ENCODE peak calls at places on chromosomes 5 and 9, in eight cellular contexts. One of them, this sample, is unnamed.

GRCh38 chr9:137919649-137920101 is 42.1 kb downstream of the CACNA1B start:
- DNase-seq in type B pancreatic cell: peak; percentile 51
- DNase-seq in astrocyte of the spinal cord: no peak
- DNase-seq in GM12865: no peak
- DNase-seq in AG04450: no peak
- DNase-seq in breast epithelium: no peak
- DNase-seq in NB4: no peak
- DNase-seq in OCI-LY7: no peak
- DNase-seq in this sample: no peak

GRCh38 chr9:113657765-113658564 is 194.4 kb downstream of the RGS3 start:
- DNase-seq in AG04450: peak; percentile 72
- DNase-seq in breast epithelium: peak; percentile 90
- DNase-seq in GM12865: peak; percentile 84
- DNase-seq in NB4: peak; percentile 83
- DNase-seq in type B pancreatic cell: peak; percentile 87
- DNase-seq in astrocyte of the spinal cord: peak; percentile 78
- DNase-seq in OCI-LY7: peak; percentile 79
- DNase-seq in this sample: peak; percentile 81

GRCh38 chr5:35736280-35736679 is 118.6 kb downstream of the SPEF2 start:
- DNase-seq in astrocyte of the spinal cord: no peak
- DNase-seq in GM12865: peak; percentile 13
- DNase-seq in AG04450: no peak
- DNase-seq in OCI-LY7: no peak
- DNase-seq in NB4: no peak
- DNase-seq in breast epithelium: no peak
- DNase-seq in type B pancreatic cell: no peak
- DNase-seq in this sample: no peak

GRCh38 chr5:122704247-122705036 is 70.4 kb upstream of the SNX2 start:
- DNase-seq in AG04450: peak; percentile 18
- DNase-seq in type B pancreatic cell: no peak
- DNase-seq in OCI-LY7: peak; percentile 57
- DNase-seq in astrocyte of the spinal cord: peak; percentile 56
- DNase-seq in NB4: peak; percentile 38
- DNase-seq in breast epithelium: no peak
- DNase-seq in GM12865: peak; percentile 43
- DNase-seq in this sample: peak; percentile 59

GRCh38 chr5:151319334-151319733 is 15.8 kb upstream of the SLC36A3 start:
- DNase-seq in NB4: peak; percentile 40
- DNase-seq in OCI-LY7: peak; percentile 65
- DNase-seq in astrocyte of the spinal cord: peak; percentile 0
- DNase-seq in type B pancreatic cell: no peak
- DNase-seq in AG04450: no peak
- DNase-seq in GM12865: peak; percentile 45
- DNase-seq in breast epithelium: no peak
- DNase-seq in this sample: peak; percentile 14

GRCh38 chr9:90457386-90458080 is 185.1 kb downstream of the DIRAS2 start:
- DNase-seq in AG04450: no peak
- DNase-seq in astrocyte of the spinal cord: no peak
- DNase-seq in OCI-LY7: no peak
- DNase-seq in NB4: no peak
- DNase-seq in GM12865: no peak
- DNase-seq in breast epithelium: no peak
- DNase-seq in type B pancreatic cell: no peak
- DNase-seq in this sample: no peak

GRCh38 chr5:10863763-10864383 is 102.8 kb upstream of the DAP start:
- DNase-seq in GM12865: peak; percentile 71
- DNase-seq in astrocyte of the spinal cord: peak; percentile 33
- DNase-seq in AG04450: no peak
- DNase-seq in breast epithelium: no peak
- DNase-seq in type B pancreatic cell: no peak
- DNase-seq in NB4: peak; percentile 79
- DNase-seq in OCI-LY7: peak; percentile 59
- DNase-seq in this sample: peak; percentile 48

GRCh38 chr5:132646867-132647266 is 11.1 kb upstream of the IL13 start:
- DNase-seq in GM12865: no peak
- DNase-seq in breast epithelium: no peak
- DNase-seq in NB4: no peak
- DNase-seq in AG04450: no peak
- DNase-seq in type B pancreatic cell: no peak
- DNase-seq in OCI-LY7: no peak
- DNase-seq in astrocyte of the spinal cord: no peak
- DNase-seq in this sample: no peak

GRCh38 chr5:76368941-76369340 is 34.1 kb upstream of the IQGAP2 start:
- DNase-seq in GM12865: no peak
- DNase-seq in NB4: no peak
- DNase-seq in type B pancreatic cell: no peak
- DNase-seq in OCI-LY7: no peak
- DNase-seq in breast epithelium: no peak
- DNase-seq in astrocyte of the spinal cord: no peak
- DNase-seq in AG04450: no peak
- DNase-seq in this sample: no peak

GRCh38 chr9:82109626-82110025 is 121.1 kb downstream of the SPATA31D1 start:
- DNase-seq in GM12865: no peak
- DNase-seq in breast epithelium: no peak
- DNase-seq in astrocyte of the spinal cord: peak; percentile 93
- DNase-seq in AG04450: no peak
- DNase-seq in NB4: no peak
- DNase-seq in OCI-LY7: no peak
- DNase-seq in type B pancreatic cell: no peak
- DNase-seq in this sample: no peak

GRCh38 chr9:103245369-103245768 is 250.2 kb downstream of the CYLC2 start:
- DNase-seq in astrocyte of the spinal cord: no peak
- DNase-seq in GM12865: no peak
- DNase-seq in OCI-LY7: no peak
- DNase-seq in type B pancreatic cell: no peak
- DNase-seq in NB4: no peak
- DNase-seq in breast epithelium: no peak
- DNase-seq in AG04450: no peak
- DNase-seq in this sample: no peak

GRCh38 chr5:41420509-41421067 is 89.8 kb downstream of the PLCXD3 start:
- DNase-seq in GM12865: no peak
- DNase-seq in astrocyte of the spinal cord: no peak
- DNase-seq in NB4: no peak
- DNase-seq in OCI-LY7: no peak
- DNase-seq in breast epithelium: no peak
- DNase-seq in type B pancreatic cell: no peak
- DNase-seq in AG04450: no peak
- DNase-seq in this sample: no peak

GRCh38 chr9:109098221-109098959 is 21.4 kb downstream of the TMEM245 start:
- DNase-seq in NB4: no peak
- DNase-seq in breast epithelium: no peak
- DNase-seq in AG04450: no peak
- DNase-seq in astrocyte of the spinal cord: peak; percentile 89
- DNase-seq in type B pancreatic cell: no peak
- DNase-seq in OCI-LY7: no peak
- DNase-seq in GM12865: peak; percentile 37
- DNase-seq in this sample: peak; percentile 83

GRCh38 chr5:88671808-88672499 is 211.0 kb downstream of the MEF2C start:
- DNase-seq in astrocyte of the spinal cord: peak; percentile 69
- DNase-seq in AG04450: no peak
- DNase-seq in breast epithelium: no peak
- DNase-seq in OCI-LY7: no peak
- DNase-seq in NB4: peak; percentile 57
- DNase-seq in GM12865: no peak
- DNase-seq in type B pancreatic cell: no peak
- DNase-seq in this sample: no peak

GRCh38 chr5:1315018-1315708 is 20.3 kb upstream of the TERT start:
- DNase-seq in AG04450: no peak
- DNase-seq in type B pancreatic cell: peak; percentile 55
- DNase-seq in breast epithelium: peak; percentile 34
- DNase-seq in OCI-LY7: no peak
- DNase-seq in NB4: no peak
- DNase-seq in astrocyte of the spinal cord: no peak
- DNase-seq in GM12865: no peak
- DNase-seq in this sample: no peak

GRCh38 chr5:131810510-131811249 is 13.9 kb upstream of the FNIP1 start:
- DNase-seq in NB4: peak; percentile 63
- DNase-seq in astrocyte of the spinal cord: no peak
- DNase-seq in AG04450: no peak
- DNase-seq in GM12865: peak; percentile 53
- DNase-seq in breast epithelium: no peak
- DNase-seq in OCI-LY7: peak; percentile 13
- DNase-seq in type B pancreatic cell: no peak
- DNase-seq in this sample: peak; percentile 21

GRCh38 chr9:15873573-15874177 is 320.8 kb downstream of the CCDC171 start:
- DNase-seq in NB4: peak; percentile 72
- DNase-seq in astrocyte of the spinal cord: peak; percentile 77
- DNase-seq in GM12865: peak; percentile 55
- DNase-seq in OCI-LY7: peak; percentile 49
- DNase-seq in type B pancreatic cell: no peak
- DNase-seq in AG04450: peak; percentile 29
- DNase-seq in breast epithelium: no peak
- DNase-seq in this sample: peak; percentile 73

GRCh38 chr5:131977212-131977604 is 31.7 kb upstream of the MEIKIN start:
- DNase-seq in AG04450: no peak
- DNase-seq in GM12865: no peak
- DNase-seq in OCI-LY7: no peak
- DNase-seq in NB4: no peak
- DNase-seq in type B pancreatic cell: peak; percentile 37
- DNase-seq in breast epithelium: no peak
- DNase-seq in astrocyte of the spinal cord: no peak
- DNase-seq in this sample: no peak

DNA sequence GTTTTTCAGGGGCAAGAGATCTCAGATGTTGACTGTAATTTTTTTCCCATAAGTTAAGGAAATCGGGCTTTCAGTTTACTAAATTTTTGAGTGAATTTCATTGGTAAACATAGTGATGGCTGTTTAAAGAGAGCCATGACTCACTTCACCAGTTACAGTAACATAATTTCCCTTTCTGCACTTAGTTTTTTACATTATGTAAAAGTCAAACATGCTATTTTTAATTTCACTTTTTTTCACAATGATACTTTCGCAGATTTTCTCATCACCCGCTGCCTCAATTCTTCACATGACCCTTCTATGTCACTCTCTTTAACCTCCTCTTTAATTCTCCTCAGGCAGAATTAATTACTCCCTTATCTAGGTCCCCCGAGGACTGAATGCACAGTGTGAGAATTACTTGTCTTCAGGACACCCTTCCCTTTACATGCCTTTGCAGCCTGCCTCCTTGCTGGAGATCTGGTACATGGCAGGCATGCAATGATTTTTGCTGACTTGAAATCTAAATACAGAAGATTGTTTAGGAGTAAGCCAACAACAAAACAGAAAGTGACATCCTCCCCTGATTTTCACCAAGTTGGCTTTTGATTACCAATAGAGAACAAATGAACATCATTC is 217.5 kb upstream of the S1PR3 start:
- DNase-seq in astrocyte of the spinal cord: peak; percentile 64
- DNase-seq in type B pancreatic cell: no peak
- DNase-seq in OCI-LY7: no peak
- DNase-seq in AG04450: no peak
- DNase-seq in GM12865: no peak
- DNase-seq in breast epithelium: no peak
- DNase-seq in NB4: peak; percentile 73
- DNase-seq in this sample: peak; percentile 72
- TF ChIP-seq CTCF in astrocyte of the spinal cord: peak; percentile 39
- TF ChIP-seq CTCF in type B pancreatic cell: peak; percentile 39
- TF ChIP-seq CTCF in OCI-LY7: no peak
- TF ChIP-seq CTCF in AG04450: peak; percentile 39
- TF ChIP-seq CTCF in GM12865: no peak
- TF ChIP-seq CTCF in breast epithelium: no peak
- TF ChIP-seq CTCF in NB4: peak; percentile 12
- TF ChIP-seq CTCF in this sample: peak; percentile 40

DNA sequence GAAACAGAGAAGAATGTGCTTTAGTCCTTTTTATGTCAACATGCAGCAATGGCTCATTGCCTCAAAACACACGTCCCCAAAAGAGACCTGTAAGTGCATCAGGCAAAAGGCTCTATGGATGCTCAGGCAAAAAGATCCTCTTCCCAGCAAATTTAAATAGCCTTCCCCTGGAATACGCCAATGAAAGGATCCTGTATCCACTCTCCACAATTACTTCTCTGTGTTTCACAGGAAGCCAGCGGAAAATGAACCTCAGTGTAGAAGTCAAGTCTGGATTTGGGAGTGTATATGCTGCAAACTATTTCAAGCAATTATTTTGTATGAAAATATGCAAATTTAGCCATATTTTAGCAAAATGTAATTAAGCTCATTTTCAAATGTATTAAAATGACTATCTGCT is 217.9 kb downstream of the EPB41L4A start:
- DNase-seq in OCI-LY7: no peak
- DNase-seq in astrocyte of the spinal cord: no peak
- DNase-seq in breast epithelium: no peak
- DNase-seq in GM12865: no peak
- DNase-seq in type B pancreatic cell: no peak
- DNase-seq in NB4: no peak
- DNase-seq in AG04450: no peak
- DNase-seq in this sample: no peak
- TF ChIP-seq CTCF in OCI-LY7: no peak
- TF ChIP-seq CTCF in astrocyte of the spinal cord: no peak
- TF ChIP-seq CTCF in breast epithelium: no peak
- TF ChIP-seq CTCF in GM12865: no peak
- TF ChIP-seq CTCF in type B pancreatic cell: no peak
- TF ChIP-seq CTCF in NB4: no peak
- TF ChIP-seq CTCF in AG04450: no peak
- TF ChIP-seq CTCF in this sample: no peak

GRCh38 chr5:61001647-61002046 is 56.6 kb downstream of the NDUFAF2 start:
- DNase-seq in OCI-LY7: no peak
- DNase-seq in breast epithelium: no peak
- DNase-seq in type B pancreatic cell: no peak
- DNase-seq in NB4: no peak
- DNase-seq in astrocyte of the spinal cord: no peak
- DNase-seq in GM12865: no peak
- DNase-seq in AG04450: no peak
- DNase-seq in this sample: no peak

GRCh38 chr5:60996368-60996767 is 51.4 kb downstream of the NDUFAF2 start:
- DNase-seq in OCI-LY7: no peak
- DNase-seq in astrocyte of the spinal cord: no peak
- DNase-seq in NB4: no peak
- DNase-seq in AG04450: no peak
- DNase-seq in GM12865: no peak
- DNase-seq in type B pancreatic cell: no peak
- DNase-seq in breast epithelium: no peak
- DNase-seq in this sample: no peak

GRCh38 chr5:60993875-60994571 is 49.0 kb downstream of the NDUFAF2 start:
- DNase-seq in type B pancreatic cell: no peak
- DNase-seq in GM12865: no peak
- DNase-seq in AG04450: no peak
- DNase-seq in NB4: no peak
- DNase-seq in breast epithelium: no peak
- DNase-seq in OCI-LY7: no peak
- DNase-seq in astrocyte of the spinal cord: no peak
- DNase-seq in this sample: no peak

GRCh38 chr5:61000887-61001286 is 55.9 kb downstream of the NDUFAF2 start:
- DNase-seq in OCI-LY7: no peak
- DNase-seq in breast epithelium: no peak
- DNase-seq in GM12865: no peak
- DNase-seq in type B pancreatic cell: no peak
- DNase-seq in astrocyte of the spinal cord: no peak
- DNase-seq in NB4: no peak
- DNase-seq in AG04450: no peak
- DNase-seq in this sample: no peak

GRCh38 chr5:60997721-60998120 is 52.7 kb downstream of the NDUFAF2 start:
- DNase-seq in NB4: no peak
- DNase-seq in OCI-LY7: no peak
- DNase-seq in GM12865: no peak
- DNase-seq in breast epithelium: no peak
- DNase-seq in AG04450: no peak
- DNase-seq in type B pancreatic cell: no peak
- DNase-seq in astrocyte of the spinal cord: no peak
- DNase-seq in this sample: no peak
- TF ChIP-seq CTCF in NB4: no peak
- TF ChIP-seq CTCF in OCI-LY7: no peak
- TF ChIP-seq CTCF in GM12865: no peak
- TF ChIP-seq CTCF in breast epithelium: no peak
- TF ChIP-seq CTCF in AG04450: no peak
- TF ChIP-seq CTCF in type B pancreatic cell: no peak
- TF ChIP-seq CTCF in astrocyte of the spinal cord: no peak
- TF ChIP-seq CTCF in this sample: no peak

GRCh38 chr9:83219154-83219923 is 156.4 kb upstream of the RASEF start:
- DNase-seq in astrocyte of the spinal cord: peak; percentile 86
- DNase-seq in NB4: peak; percentile 68
- DNase-seq in AG04450: no peak
- DNase-seq in breast epithelium: peak; percentile 74
- DNase-seq in GM12865: peak; percentile 48
- DNase-seq in type B pancreatic cell: peak; percentile 81
- DNase-seq in OCI-LY7: no peak
- DNase-seq in this sample: peak; percentile 75
- TF ChIP-seq CTCF in astrocyte of the spinal cord: peak; percentile 65
- TF ChIP-seq CTCF in NB4: peak; percentile 32
- TF ChIP-seq CTCF in AG04450: peak; percentile 49
- TF ChIP-seq CTCF in breast epithelium: peak; percentile 6
- TF ChIP-seq CTCF in GM12865: peak; percentile 37
- TF ChIP-seq CTCF in type B pancreatic cell: peak; percentile 72
- TF ChIP-seq CTCF in OCI-LY7: no peak
- TF ChIP-seq CTCF in this sample: peak; percentile 60